ENCODE peak calls at places on chromosomes 11 and 22, in eight cellular contexts. Y is Peyer's patch; Z is breast epithelium; F is SK-N-SH; V is gastrocnemius medialis; K is tibial artery; X is CD8-positive, alpha-beta memory T cell; G is adrenal gland. U is an unnamed sample.

GRCh38 chr11:130071211-130071712 is 1.6 kb downstream of the APLP2 start:
- DNase-seq in Z (no peak), G (no peak), V (no peak), K (no peak), F (no peak), Y (no peak), X (no peak), U (no peak)

GRCh38 chr11:122202951-122203456 is 87.0 kb upstream of the BLID start:
- DNase-seq in K (peak; percentile 87), Y (no peak), F (peak; percentile 79), Z (peak; percentile 74), G (peak; percentile 61), X (no peak), V (peak; percentile 63), U (peak; percentile 83)

GRCh38 chr11:130455493-130456127 is 7.2 kb downstream of the ADAMTS15 start:
- DNase-seq in F (no peak), Y (no peak), K (no peak), G (no peak), X (no peak), Z (no peak), V (no peak), U (no peak)

GRCh38 chr11:77278595-77279506 is 22.6 kb downstream of the GDPD4 start:
- DNase-seq in K (no peak), Y (no peak), V (no peak), X (no peak), G (no peak), Z (no peak), F (no peak), U (no peak)

GRCh38 chr11:77244277-77245014 is 57.0 kb downstream of the GDPD4 start:
- DNase-seq in F (no peak), Z (no peak), Y (no peak), K (no peak), V (no peak), G (no peak), X (no peak), U (no peak)

GRCh38 chr11:11640996-11641395 is 19.2 kb upstream of the GALNT18 start:
- DNase-seq in K (no peak), G (no peak), X (no peak), V (no peak), Y (no peak), Z (no peak), F (no peak), U (no peak)

GRCh38 chr11:134762248-134763029 is 350.4 kb upstream of the B3GAT1 start:
- DNase-seq in Z (no peak), K (no peak), Y (no peak), X (no peak), G (no peak), F (no peak), V (no peak), U (peak; percentile 38)

GRCh38 chr11:47716692-47717091 is 1.5 kb upstream of the AGBL2 start:
- DNase-seq in Z (no peak), G (no peak), V (no peak), K (no peak), F (no peak), Y (no peak), X (no peak), U (no peak)

GRCh38 chr11:64568584-64569140 is 22.4 kb upstream of the SLC22A12 start:
- DNase-seq in V (no peak), X (no peak), Z (no peak), G (no peak), Y (no peak), K (no peak), F (no peak), U (peak; percentile 23)

GRCh38 chr11:87325490-87325872 is 287.7 kb downstream of the TMEM135 start:
- DNase-seq in Z (no peak), Y (no peak), K (no peak), G (no peak), F (peak; percentile 30), X (no peak), V (no peak), U (no peak)

GRCh38 chr11:86849679-86850078 is 49.3 kb downstream of the PRSS23 start:
- DNase-seq in V (no peak), X (no peak), K (no peak), Z (no peak), G (no peak), F (no peak), Y (no peak), U (no peak)

GRCh38 chr22:39959640-39960447 is at the start of gene TMA7B:
- DNase-seq in F (peak; percentile 52), X (no peak), Z (no peak), Y (peak; percentile 25), V (no peak), G (peak; percentile 24), K (no peak), U (no peak)

GRCh38 chr22:28025333-28025732 is 106.3 kb upstream of the PITPNB start:
- DNase-seq in Z (no peak), G (peak; percentile 10), K (peak; percentile 11), X (no peak), F (peak; percentile 72), V (no peak), Y (no peak), U (peak; percentile 4)

GRCh38 chr11:47272706-47273105 is 2.8 kb downstream of the MADD start:
- DNase-seq in Z (no peak), Y (no peak), F (no peak), X (no peak), V (no peak), G (no peak), K (no peak), U (no peak)

GRCh38 chr11:27248430-27249207 is 114.4 kb downstream of the CCDC34 start:
- DNase-seq in G (no peak), Y (no peak), F (no peak), Z (no peak), K (no peak), X (no peak), V (no peak), U (no peak)

GRCh38 chr11:61448552-61448927 is 18.6 kb downstream of the SDHAF2 start:
- DNase-seq in Y (no peak), Z (no peak), V (no peak), K (no peak), G (no peak), X (no peak), F (no peak), U (no peak)

GRCh38 chr22:20530368-20531153 is 23.2 kb downstream of the MED15 start:
- DNase-seq in Z (no peak), K (no peak), G (peak; percentile 75), V (peak; percentile 61), Y (no peak), F (no peak), X (no peak), U (no peak)

GRCh38 chr11:120208777-120209176 is 2.1 kb upstream of the OAF start:
- DNase-seq in K (no peak), G (peak; percentile 73), Z (no peak), F (no peak), V (peak; percentile 51), X (no peak), Y (no peak), U (peak; percentile 67)

GRCh38 chr11:108887436-108888238 is 222.8 kb downstream of the DDX10 start:
- DNase-seq in G (no peak), K (no peak), V (no peak), Z (no peak), X (no peak), Y (no peak), F (no peak), U (no peak)

GRCh38 chr11:107844041-107844440 is 14.5 kb downstream of the SLC35F2 start:
- DNase-seq in Y (no peak), Z (no peak), X (no peak), G (no peak), F (no peak), K (no peak), V (no peak), U (no peak)

GRCh38 chr11:116420770-116421528 is 351.8 kb downstream of the BUD13 start:
- DNase-seq in F (no peak), G (no peak), V (no peak), Y (no peak), K (no peak), Z (no peak), X (no peak), U (no peak)

DNA sequence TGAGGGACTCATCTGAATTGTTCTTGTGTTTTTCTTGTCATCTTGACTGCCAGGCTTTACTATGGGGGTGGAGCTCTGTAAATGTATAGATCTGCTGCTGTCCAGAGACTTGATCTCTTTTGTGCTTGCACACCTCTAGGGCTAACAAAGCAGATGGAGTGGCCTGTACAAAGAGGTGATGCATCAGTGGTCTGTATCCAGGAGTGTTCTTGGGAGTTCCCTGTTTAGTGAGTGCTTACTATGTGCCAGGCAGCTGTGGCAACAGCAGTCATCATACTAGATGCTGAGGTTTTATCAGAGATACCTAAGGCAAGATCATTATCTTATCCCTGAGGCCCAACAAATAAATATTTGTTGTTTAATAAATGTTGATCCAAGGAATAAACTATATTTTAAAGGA is 33.4 kb downstream of the STIM1 start:
- DNase-seq in V (no peak), G (no peak), Z (no peak), Y (no peak), K (no peak), X (no peak), F (no peak), U (no peak)
- H3K4me1 ChIP-seq in V (peaks cover 61% of the 10 kb centered on the region), G (peaks cover 5% of the 10 kb centered on the region), Z (peaks cover 1% of the 10 kb centered on the region), Y (peaks cover 14% of the 10 kb centered on the region), K (no peaks in the 10 kb centered on the region), X (peaks cover 44% of the 10 kb centered on the region), F (peaks cover 1% of the 10 kb centered on the region), U (peaks cover 9% of the 10 kb centered on the region)

DNA sequence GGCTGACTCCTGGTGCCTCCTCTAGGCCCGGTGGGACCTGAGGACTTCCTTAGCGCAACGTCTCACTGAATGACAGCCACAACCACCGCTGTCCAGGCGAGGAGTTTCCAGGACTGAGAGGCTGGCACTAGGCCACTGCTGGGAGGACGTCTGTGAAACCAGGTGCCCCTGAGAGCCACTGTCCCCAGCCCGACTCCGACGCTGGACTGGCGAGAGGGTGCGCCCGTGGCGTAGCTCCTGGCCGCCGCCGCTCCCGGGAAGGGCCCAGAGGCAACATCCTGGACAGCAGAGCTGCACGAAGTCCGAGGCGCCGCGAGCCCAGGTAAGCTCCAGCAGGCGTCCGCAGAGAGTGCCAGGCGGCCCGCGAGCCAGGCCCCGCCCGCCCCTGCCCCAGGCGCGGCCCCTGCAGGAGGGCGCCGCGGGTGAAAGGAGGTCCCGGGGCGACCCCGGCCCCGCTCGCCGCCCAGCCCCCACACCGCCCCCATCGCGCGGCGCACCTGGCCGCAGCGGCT is 525 bp downstream of the DGCR2 start:
- DNase-seq in Y (peak; percentile 32), V (peak; percentile 95), Z (peak; percentile 68), G (peak; percentile 62), K (peak; percentile 80), F (peak; percentile 77), X (peak; percentile 60), U (peak; percentile 63)
- H3K4me1 ChIP-seq in Y (peaks cover 27% of the 10 kb centered on the region), V (peaks cover 48% of the 10 kb centered on the region), Z (peaks cover 15% of the 10 kb centered on the region), G (peaks cover 9% of the 10 kb centered on the region), K (no peaks in the 10 kb centered on the region), F (no peaks in the 10 kb centered on the region), X (peaks cover 53% of the 10 kb centered on the region), U (peaks cover 21% of the 10 kb centered on the region)

GRCh38 chr11:19868281-19868821 is 155.7 kb downstream of the NAV2 start:
- DNase-seq in G (no peak), K (no peak), X (no peak), Y (no peak), V (peak; percentile 93), Z (peak; percentile 56), F (peak; percentile 31), U (no peak)
- H3K4me1 ChIP-seq in G (no peaks in the 10 kb centered on the region), K (no peaks in the 10 kb centered on the region), X (no peaks in the 10 kb centered on the region), Y (no peaks in the 10 kb centered on the region), V (peaks cover 29% of the 10 kb centered on the region), Z (peaks cover 12% of the 10 kb centered on the region), F (peaks cover 5% of the 10 kb centered on the region), U (peaks cover 11% of the 10 kb centered on the region)

DNA sequence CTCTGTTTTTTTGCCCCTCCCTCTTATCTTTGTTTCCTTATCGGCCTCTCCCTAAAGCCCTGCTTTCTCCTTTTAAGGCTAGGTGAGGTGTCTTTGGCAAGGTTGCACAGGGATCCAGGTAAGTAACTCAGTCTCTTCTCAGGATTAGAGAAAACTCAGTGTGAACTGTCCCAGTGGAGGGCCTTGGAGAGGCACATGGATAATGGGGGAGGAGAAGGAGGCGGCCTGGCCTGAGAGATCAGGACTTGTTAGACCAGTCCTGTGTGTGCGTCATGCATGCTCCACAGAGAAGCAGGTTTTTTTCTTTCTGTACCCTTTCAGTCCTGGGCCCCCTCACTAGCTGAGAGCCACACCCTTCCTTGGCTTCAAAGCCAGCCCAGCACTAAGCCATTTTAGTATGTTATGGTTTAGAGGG is 19.9 kb downstream of the CTNND1 start:
- DNase-seq in Z (peak; percentile 83), G (no peak), V (no peak), K (peak; percentile 70), Y (no peak), F (no peak), X (no peak), U (no peak)
- H3K4me1 ChIP-seq in Z (peaks cover 58% of the 10 kb centered on the region), G (peaks cover 45% of the 10 kb centered on the region), V (peaks cover 82% of the 10 kb centered on the region), K (peaks cover 7% of the 10 kb centered on the region), Y (no peaks in the 10 kb centered on the region), F (peaks cover 45% of the 10 kb centered on the region), X (no peaks in the 10 kb centered on the region), U (peaks cover 29% of the 10 kb centered on the region)

U was measured in ovary.